ENCODE peak calls at places on chromosomes 13 and 19, in seven cellular contexts. P, I, D, B, N, G and C are unnamed samples. For H3K4me1 and H3K9me3, the result is how much of the 10 kb centered on the place peaks cover.

GRCh38 chr13:97259787-97260641 is 37.9 kb downstream of the MBNL2 start:
- DNase-seq in P (no peak), I (no peak), D (no peak), B (peak), N (peak), G (peak), C (peak)

GRCh38 chr13:111256458-111256857 is 64.0 kb upstream of the TEX29 start:
- DNase-seq in P (no peak), I (no peak), D (no peak), B (no peak), N (no peak), G (no peak), C (no peak)

GRCh38 chr19:7521551-7522071 is 813 bp upstream of the MCOLN1 start:
- DNase-seq in P (no peak), I (no peak), D (no peak), B (no peak), N (no peak), G (peak), C (no peak)

GRCh38 chr13:73556902-73557301 is 498.1 kb downstream of the KLF5 start:
- DNase-seq in P (no peak), I (no peak), D (no peak), B (peak), N (no peak), G (no peak), C (no peak)

GRCh38 chr13:98476538-98476966 is 100.4 kb downstream of the STK24 start:
- DNase-seq in P (peak), I (peak), D (peak), B (peak), N (peak), G (peak), C (peak)

GRCh38 chr13:25217023-25217909 is 45.2 kb upstream of the AMER2 start:
- DNase-seq in P (no peak), I (no peak), D (no peak), B (peak), N (peak), G (no peak), C (no peak)

GRCh38 chr13:42814868-42815267 is 33.5 kb downstream of the FAM216B start:
- DNase-seq in P (no peak), I (no peak), D (no peak), B (peak), N (peak), G (no peak), C (no peak)

GRCh38 chr19:12965017-12965811 is 4.2 kb upstream of the DAND5 start:
- DNase-seq in P (peak), I (peak), D (peak), B (no peak), N (peak), G (peak), C (peak)

GRCh38 chr13:94192576-94192975 is 286.9 kb downstream of the DCT start:
- DNase-seq in P (no peak), I (no peak), D (no peak), B (no peak), N (peak), G (peak), C (peak)

GRCh38 chr13:22789916-22790315 is 390.9 kb upstream of the SGCG start:
- DNase-seq in P (no peak), I (no peak), D (no peak), B (no peak), N (no peak), G (no peak), C (no peak)
- H3K4me1 ChIP-seq in P (under half), I (under half), D (under half), B (under half), N (under half), G (under half), C (under half)

GRCh38 chr19:18416778-18417249 is 2.4 kb upstream of the SSBP4 start:
- DNase-seq in P (peak), I (peak), D (peak), B (peak), N (peak), G (peak), C (no peak)

GRCh38 chr19:18419195-18419698 is at the start of gene SSBP4:
- DNase-seq in P (peak), I (peak), D (peak), B (peak), N (peak), G (peak), C (peak)

GRCh38 chr19:18418725-18419194 is 438 bp upstream of the SSBP4 start:
- DNase-seq in P (peak), I (peak), D (no peak), B (no peak), N (no peak), G (peak), C (peak)

GRCh38 chr19:18417250-18418033 is 1.8 kb upstream of the SSBP4 start:
- DNase-seq in P (peak), I (peak), D (no peak), B (peak), N (peak), G (peak), C (no peak)

GRCh38 chr19:18418034-18418724 is 1.0 kb upstream of the SSBP4 start:
- DNase-seq in P (peak), I (peak), D (no peak), B (no peak), N (no peak), G (peak), C (no peak)
- H3K4me3 ChIP-seq in P (no peak), I (peak), D (peak), B (peak), N (peak), G (no peak), C (no peak)

DNA sequence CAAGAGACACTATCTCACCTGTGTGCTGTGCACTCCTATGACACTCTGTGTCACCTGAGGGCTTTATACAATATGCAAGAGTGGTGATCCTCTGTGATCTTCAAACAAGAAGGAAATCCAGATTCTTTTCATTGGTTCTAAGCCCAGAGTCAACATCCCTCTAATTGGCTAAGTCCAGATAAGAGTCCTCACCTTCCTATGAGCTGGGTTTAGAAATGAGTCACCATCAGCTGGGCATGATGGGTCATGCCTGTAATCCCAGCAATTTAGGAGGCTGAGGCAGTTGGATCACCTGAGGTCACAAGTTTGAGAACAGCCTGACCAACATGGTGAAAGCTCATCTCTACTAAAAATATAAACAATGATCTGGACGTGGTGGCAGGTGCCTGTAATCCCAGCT is 144.4 kb downstream of the ZNF675 start:
- DNase-seq in P (no peak), I (no peak), D (no peak), B (no peak), N (no peak), G (no peak), C (no peak)
- H3K9me3 ChIP-seq in P (under half), I (under half), D (under half), B (under half), N (under half), G (under half), C (under half)

GRCh38 chr19:15986694-15987093 is 37.9 kb downstream of the OR10H4 start:
- DNase-seq in P (no peak), I (no peak), D (no peak), B (no peak), N (no peak), G (no peak), C (no peak)
- H3K4me1 ChIP-seq in P (under half), I (under half), D (under half), B (under half), N (under half), G (under half), C (under half)

GRCh38 chr19:19661141-19661674 is 2.3 kb downstream of the ATP13A1 start:
- DNase-seq in P (no peak), I (no peak), D (no peak), B (no peak), N (no peak), G (no peak), C (no peak)
- H3K4me3 ChIP-seq in P (no peak), I (no peak), D (no peak), B (no peak), N (no peak), G (no peak), C (no peak)